ENCODE peak calls at places on chromosomes 4 and X, in eight cellular contexts. One of them, this sample, is unnamed.

GRCh38 chr4:68434277-68434676 is 13.0 kb upstream of the TMPRSS11E start:
- DNase-seq in fibroblast of pulmonary artery: no peak
- DNase-seq in Karpas-422: no peak
- DNase-seq in upper lobe of right lung: no peak
- DNase-seq in epithelial cell of esophagus: no peak
- DNase-seq in stomach: no peak
- DNase-seq in testis: no peak
- DNase-seq in astrocyte of the spinal cord: no peak
- DNase-seq in this sample: no peak

GRCh38 chrX:2708016-2708415 is 16.9 kb downstream of the CD99 start:
- DNase-seq in fibroblast of pulmonary artery: no peak
- DNase-seq in Karpas-422: peak; percentile 48
- DNase-seq in upper lobe of right lung: no peak
- DNase-seq in epithelial cell of esophagus: peak; percentile 80
- DNase-seq in stomach: no peak
- DNase-seq in testis: no peak
- DNase-seq in astrocyte of the spinal cord: no peak
- DNase-seq in this sample: no peak

GRCh38 chrX:132491191-132491590 is 2.4 kb upstream of the MBNL3 start:
- DNase-seq in fibroblast of pulmonary artery: no peak
- DNase-seq in Karpas-422: peak; percentile 67
- DNase-seq in upper lobe of right lung: no peak
- DNase-seq in epithelial cell of esophagus: peak; percentile 62
- DNase-seq in stomach: no peak
- DNase-seq in testis: peak; percentile 19
- DNase-seq in astrocyte of the spinal cord: no peak
- DNase-seq in this sample: no peak

GRCh38 chrX:36983831-36984230 is 24.3 kb upstream of the FAM47C start:
- DNase-seq in fibroblast of pulmonary artery: no peak
- DNase-seq in Karpas-422: no peak
- DNase-seq in upper lobe of right lung: no peak
- DNase-seq in epithelial cell of esophagus: no peak
- DNase-seq in stomach: no peak
- DNase-seq in testis: no peak
- DNase-seq in astrocyte of the spinal cord: no peak
- DNase-seq in this sample: no peak

GRCh38 chrX:47380268-47380667 is 9.9 kb downstream of the ZNF157 start:
- DNase-seq in fibroblast of pulmonary artery: no peak
- DNase-seq in Karpas-422: no peak
- DNase-seq in upper lobe of right lung: no peak
- DNase-seq in epithelial cell of esophagus: peak; percentile 64
- DNase-seq in stomach: peak; percentile 29
- DNase-seq in testis: peak; percentile 48
- DNase-seq in astrocyte of the spinal cord: no peak
- DNase-seq in this sample: peak; percentile 38

GRCh38 chr4:152290522-152290921 is 245.4 kb downstream of the FBXW7 start:
- DNase-seq in fibroblast of pulmonary artery: no peak
- DNase-seq in Karpas-422: no peak
- DNase-seq in upper lobe of right lung: no peak
- DNase-seq in epithelial cell of esophagus: peak; percentile 66
- DNase-seq in stomach: no peak
- DNase-seq in testis: no peak
- DNase-seq in astrocyte of the spinal cord: no peak
- DNase-seq in this sample: no peak

GRCh38 chr4:51923343-51923742 is 80.4 kb downstream of the DCUN1D4 start:
- DNase-seq in fibroblast of pulmonary artery: no peak
- DNase-seq in Karpas-422: no peak
- DNase-seq in upper lobe of right lung: no peak
- DNase-seq in epithelial cell of esophagus: peak; percentile 20
- DNase-seq in stomach: no peak
- DNase-seq in testis: no peak
- DNase-seq in astrocyte of the spinal cord: no peak
- DNase-seq in this sample: no peak

GRCh38 chrX:55489315-55490009 is at the start of gene USP51:
- DNase-seq in fibroblast of pulmonary artery: peak; percentile 68
- DNase-seq in Karpas-422: no peak
- DNase-seq in upper lobe of right lung: peak; percentile 73
- DNase-seq in epithelial cell of esophagus: no peak
- DNase-seq in stomach: peak; percentile 42
- DNase-seq in testis: peak; percentile 79
- DNase-seq in astrocyte of the spinal cord: peak; percentile 18
- DNase-seq in this sample: peak; percentile 28

GRCh38 chr4:121344128-121344527 is 36.7 kb downstream of the QRFPR start:
- DNase-seq in fibroblast of pulmonary artery: no peak
- DNase-seq in Karpas-422: no peak
- DNase-seq in upper lobe of right lung: no peak
- DNase-seq in epithelial cell of esophagus: no peak
- DNase-seq in stomach: no peak
- DNase-seq in testis: no peak
- DNase-seq in astrocyte of the spinal cord: no peak
- DNase-seq in this sample: no peak

GRCh38 chrX:26783512-26784225 is 567.7 kb downstream of the MAGEB5 start:
- DNase-seq in fibroblast of pulmonary artery: peak; percentile 25
- DNase-seq in Karpas-422: peak; percentile 92
- DNase-seq in upper lobe of right lung: no peak
- DNase-seq in epithelial cell of esophagus: peak; percentile 33
- DNase-seq in stomach: peak; percentile 36
- DNase-seq in testis: peak; percentile 48
- DNase-seq in astrocyte of the spinal cord: peak; percentile 20
- DNase-seq in this sample: no peak

GRCh38 chr4:88514557-88515511 is 8.7 kb downstream of the PYURF start:
- DNase-seq in fibroblast of pulmonary artery: no peak
- DNase-seq in Karpas-422: no peak
- DNase-seq in upper lobe of right lung: no peak
- DNase-seq in epithelial cell of esophagus: no peak
- DNase-seq in stomach: no peak
- DNase-seq in testis: no peak
- DNase-seq in astrocyte of the spinal cord: no peak
- DNase-seq in this sample: peak; percentile 47
- H3K4me3 ChIP-seq in fibroblast of pulmonary artery: no peak overlapping the region
- H3K4me3 ChIP-seq in Karpas-422: no peak overlapping the region
- H3K4me3 ChIP-seq in upper lobe of right lung: no peak overlapping the region
- H3K4me3 ChIP-seq in epithelial cell of esophagus: no peak overlapping the region
- H3K4me3 ChIP-seq in stomach: no peak overlapping the region
- H3K4me3 ChIP-seq in testis: no peak overlapping the region
- H3K4me3 ChIP-seq in astrocyte of the spinal cord: no peak overlapping the region
- H3K4me3 ChIP-seq in this sample: no peak overlapping the region

GRCh38 chr4:41881931-41882621 is 53.2 kb upstream of the TMEM33 start:
- DNase-seq in fibroblast of pulmonary artery: peak; percentile 13
- DNase-seq in Karpas-422: no peak
- DNase-seq in upper lobe of right lung: no peak
- DNase-seq in epithelial cell of esophagus: no peak
- DNase-seq in stomach: no peak
- DNase-seq in testis: no peak
- DNase-seq in astrocyte of the spinal cord: no peak
- DNase-seq in this sample: no peak
- H3K4me3 ChIP-seq in fibroblast of pulmonary artery: peak overlapping the region; percentile 8
- H3K4me3 ChIP-seq in Karpas-422: no peak overlapping the region
- H3K4me3 ChIP-seq in upper lobe of right lung: peak overlapping the region; percentile 40
- H3K4me3 ChIP-seq in epithelial cell of esophagus: peak overlapping the region; percentile 3
- H3K4me3 ChIP-seq in stomach: peak overlapping the region; percentile 34
- H3K4me3 ChIP-seq in testis: peak overlapping the region; percentile 36
- H3K4me3 ChIP-seq in astrocyte of the spinal cord: peak overlapping the region; percentile 17
- H3K4me3 ChIP-seq in this sample: no peak overlapping the region

GRCh38 chrX:49117597-49117996 is 5.9 kb downstream of the GPKOW start:
- DNase-seq in fibroblast of pulmonary artery: no peak
- DNase-seq in Karpas-422: no peak
- DNase-seq in upper lobe of right lung: no peak
- DNase-seq in epithelial cell of esophagus: no peak
- DNase-seq in stomach: no peak
- DNase-seq in testis: no peak
- DNase-seq in astrocyte of the spinal cord: no peak
- DNase-seq in this sample: no peak

GRCh38 chrX:49120104-49120503 is 3.4 kb downstream of the GPKOW start:
- DNase-seq in fibroblast of pulmonary artery: peak; percentile 11
- DNase-seq in Karpas-422: no peak
- DNase-seq in upper lobe of right lung: no peak
- DNase-seq in epithelial cell of esophagus: peak; percentile 14
- DNase-seq in stomach: no peak
- DNase-seq in testis: no peak
- DNase-seq in astrocyte of the spinal cord: no peak
- DNase-seq in this sample: no peak

GRCh38 chrX:49111846-49112245 is 11.7 kb downstream of the GPKOW start:
- DNase-seq in fibroblast of pulmonary artery: no peak
- DNase-seq in Karpas-422: no peak
- DNase-seq in upper lobe of right lung: no peak
- DNase-seq in epithelial cell of esophagus: no peak
- DNase-seq in stomach: no peak
- DNase-seq in testis: no peak
- DNase-seq in astrocyte of the spinal cord: no peak
- DNase-seq in this sample: no peak

GRCh38 chrX:49110417-49110816 is 13.1 kb downstream of the GPKOW start:
- DNase-seq in fibroblast of pulmonary artery: no peak
- DNase-seq in Karpas-422: no peak
- DNase-seq in upper lobe of right lung: no peak
- DNase-seq in epithelial cell of esophagus: no peak
- DNase-seq in stomach: no peak
- DNase-seq in testis: no peak
- DNase-seq in astrocyte of the spinal cord: no peak
- DNase-seq in this sample: no peak

GRCh38 chrX:49116076-49116475 is 7.5 kb downstream of the GPKOW start:
- DNase-seq in fibroblast of pulmonary artery: no peak
- DNase-seq in Karpas-422: no peak
- DNase-seq in upper lobe of right lung: no peak
- DNase-seq in epithelial cell of esophagus: no peak
- DNase-seq in stomach: no peak
- DNase-seq in testis: no peak
- DNase-seq in astrocyte of the spinal cord: no peak
- DNase-seq in this sample: no peak
- H3K4me3 ChIP-seq in fibroblast of pulmonary artery: no peak overlapping the region
- H3K4me3 ChIP-seq in Karpas-422: no peak overlapping the region
- H3K4me3 ChIP-seq in upper lobe of right lung: no peak overlapping the region
- H3K4me3 ChIP-seq in epithelial cell of esophagus: no peak overlapping the region
- H3K4me3 ChIP-seq in stomach: no peak overlapping the region
- H3K4me3 ChIP-seq in testis: no peak overlapping the region
- H3K4me3 ChIP-seq in astrocyte of the spinal cord: no peak overlapping the region
- H3K4me3 ChIP-seq in this sample: no peak overlapping the region

DNA sequence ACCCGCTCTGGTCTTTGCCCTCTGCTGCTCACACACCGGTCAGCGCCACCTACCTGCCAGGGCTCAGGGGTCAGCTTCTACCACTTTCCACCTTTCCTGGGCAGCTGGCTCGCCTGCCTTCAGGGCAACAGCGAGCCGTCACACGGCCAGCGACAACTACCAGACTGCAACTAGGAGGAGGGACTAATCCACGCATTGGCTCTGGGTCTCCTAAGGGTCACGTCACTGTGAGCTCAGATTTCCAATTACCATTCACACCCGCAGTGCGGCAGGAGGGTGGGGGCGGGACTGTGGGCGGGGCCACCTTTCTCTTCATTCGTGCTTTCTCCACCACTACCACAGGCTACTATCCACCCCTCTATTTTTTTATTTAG is at the start of gene BEX5:
- DNase-seq in fibroblast of pulmonary artery: no peak
- DNase-seq in Karpas-422: peak; percentile 90
- DNase-seq in upper lobe of right lung: peak; percentile 78
- DNase-seq in epithelial cell of esophagus: peak; percentile 54
- DNase-seq in stomach: peak; percentile 72
- DNase-seq in testis: peak; percentile 82
- DNase-seq in astrocyte of the spinal cord: peak; percentile 9
- DNase-seq in this sample: peak; percentile 54
- H3K4me3 ChIP-seq in fibroblast of pulmonary artery: no peak within 1 kb of the TSS
- H3K4me3 ChIP-seq in Karpas-422: peak within 1 kb of the TSS; percentile 69
- H3K4me3 ChIP-seq in upper lobe of right lung: peak within 1 kb of the TSS; percentile 49
- H3K4me3 ChIP-seq in epithelial cell of esophagus: peak within 1 kb of the TSS; percentile 29
- H3K4me3 ChIP-seq in stomach: peak within 1 kb of the TSS; percentile 45
- H3K4me3 ChIP-seq in testis: peak within 1 kb of the TSS; percentile 29
- H3K4me3 ChIP-seq in astrocyte of the spinal cord: peak within 1 kb of the TSS; percentile 32
- H3K4me3 ChIP-seq in this sample: peak within 1 kb of the TSS; percentile 25

GRCh38 chr4:53280846-53281245 is 85.0 kb downstream of the SCFD2 start:
- DNase-seq in fibroblast of pulmonary artery: no peak
- DNase-seq in Karpas-422: no peak
- DNase-seq in upper lobe of right lung: no peak
- DNase-seq in epithelial cell of esophagus: no peak
- DNase-seq in stomach: no peak
- DNase-seq in testis: no peak
- DNase-seq in astrocyte of the spinal cord: no peak
- DNase-seq in this sample: no peak
- H3K4me3 ChIP-seq in fibroblast of pulmonary artery: no peak overlapping the region
- H3K4me3 ChIP-seq in Karpas-422: no peak overlapping the region
- H3K4me3 ChIP-seq in upper lobe of right lung: no peak overlapping the region
- H3K4me3 ChIP-seq in epithelial cell of esophagus: no peak overlapping the region
- H3K4me3 ChIP-seq in stomach: no peak overlapping the region
- H3K4me3 ChIP-seq in testis: no peak overlapping the region
- H3K4me3 ChIP-seq in astrocyte of the spinal cord: no peak overlapping the region
- H3K4me3 ChIP-seq in this sample: no peak overlapping the region

GRCh38 chr4:56799291-56799823 is 22.1 kb downstream of the SPINK2 start:
- DNase-seq in fibroblast of pulmonary artery: no peak
- DNase-seq in Karpas-422: no peak
- DNase-seq in upper lobe of right lung: no peak
- DNase-seq in epithelial cell of esophagus: no peak
- DNase-seq in stomach: no peak
- DNase-seq in testis: peak; percentile 20
- DNase-seq in astrocyte of the spinal cord: peak; percentile 53
- DNase-seq in this sample: no peak
- H3K4me3 ChIP-seq in fibroblast of pulmonary artery: peak overlapping the region; percentile 62
- H3K4me3 ChIP-seq in Karpas-422: peak overlapping the region; percentile 67
- H3K4me3 ChIP-seq in upper lobe of right lung: peak overlapping the region; percentile 59
- H3K4me3 ChIP-seq in epithelial cell of esophagus: peak overlapping the region; percentile 64
- H3K4me3 ChIP-seq in stomach: peak overlapping the region; percentile 69
- H3K4me3 ChIP-seq in testis: peak overlapping the region; percentile 66
- H3K4me3 ChIP-seq in astrocyte of the spinal cord: peak overlapping the region; percentile 56
- H3K4me3 ChIP-seq in this sample: peak overlapping the region; percentile 53

GRCh38 chr4:99574530-99575314 is at the start of gene MTTP:
- DNase-seq in fibroblast of pulmonary artery: no peak
- DNase-seq in Karpas-422: peak; percentile 50
- DNase-seq in upper lobe of right lung: no peak
- DNase-seq in epithelial cell of esophagus: no peak
- DNase-seq in stomach: no peak
- DNase-seq in testis: no peak
- DNase-seq in astrocyte of the spinal cord: no peak
- DNase-seq in this sample: no peak
- H3K4me3 ChIP-seq in fibroblast of pulmonary artery: no peak within 1 kb of the TSS
- H3K4me3 ChIP-seq in Karpas-422: peak within 1 kb of the TSS; percentile 42
- H3K4me3 ChIP-seq in upper lobe of right lung: no peak within 1 kb of the TSS
- H3K4me3 ChIP-seq in epithelial cell of esophagus: no peak within 1 kb of the TSS
- H3K4me3 ChIP-seq in stomach: no peak within 1 kb of the TSS
- H3K4me3 ChIP-seq in testis: no peak within 1 kb of the TSS
- H3K4me3 ChIP-seq in astrocyte of the spinal cord: no peak within 1 kb of the TSS
- H3K4me3 ChIP-seq in this sample: no peak within 1 kb of the TSS

DNA sequence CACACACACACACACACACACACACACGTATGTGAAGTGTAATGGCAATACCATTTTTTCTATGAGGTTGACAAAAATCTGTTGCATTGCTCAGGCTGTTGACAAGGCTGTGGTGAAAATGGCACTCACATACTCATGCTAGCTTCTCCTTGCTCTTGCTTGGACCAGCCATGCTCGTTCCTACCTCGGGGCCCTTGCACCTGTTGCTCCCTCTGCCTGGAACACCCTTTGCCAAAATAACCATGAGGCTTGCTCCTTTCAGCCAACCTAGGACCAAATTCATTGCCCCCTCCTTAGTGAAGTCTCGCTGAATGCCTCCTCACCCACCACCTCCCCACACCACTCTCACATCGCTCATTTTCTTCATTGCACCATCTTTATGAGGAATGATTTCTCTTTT is 13.4 kb downstream of the SLC38A5 start:
- DNase-seq in fibroblast of pulmonary artery: no peak
- DNase-seq in Karpas-422: no peak
- DNase-seq in upper lobe of right lung: no peak
- DNase-seq in epithelial cell of esophagus: no peak
- DNase-seq in stomach: no peak
- DNase-seq in testis: no peak
- DNase-seq in astrocyte of the spinal cord: no peak
- DNase-seq in this sample: no peak
- H3K4me3 ChIP-seq in fibroblast of pulmonary artery: no peak overlapping the region
- H3K4me3 ChIP-seq in Karpas-422: no peak overlapping the region
- H3K4me3 ChIP-seq in upper lobe of right lung: no peak overlapping the region
- H3K4me3 ChIP-seq in epithelial cell of esophagus: no peak overlapping the region
- H3K4me3 ChIP-seq in stomach: no peak overlapping the region
- H3K4me3 ChIP-seq in testis: no peak overlapping the region
- H3K4me3 ChIP-seq in astrocyte of the spinal cord: no peak overlapping the region
- H3K4me3 ChIP-seq in this sample: no peak overlapping the region